ENCODE peak calls at places on chromosomes 3 and 15, in four cellular contexts. One of them, this sample, is unnamed.

GRCh38 chr3:143383433-143383832 is 263.9 kb downstream of the CHST2 start:
- DNase-seq in NCI-H1105: no peak
- DNase-seq in effector CD4-positive, alpha-beta T cell: no peak
- DNase-seq in stimulated activated CD4-positive, alpha-beta T cell treated with anti-CD3 and anti-CD28 coated beads, Interleukin-1b, Interleukin-23, amount 100 ng/mL, for 24 hours: no peak
- DNase-seq in this sample: no peak

GRCh38 chr3:2098398-2099027 is at the start of gene CNTN4:
- DNase-seq in NCI-H1105: peak; percentile 72
- DNase-seq in effector CD4-positive, alpha-beta T cell: no peak
- DNase-seq in stimulated activated CD4-positive, alpha-beta T cell treated with anti-CD3 and anti-CD28 coated beads, Interleukin-1b, Interleukin-23, amount 100 ng/mL, for 24 hours: no peak
- DNase-seq in this sample: no peak

GRCh38 chr15:48579945-48580671 is 65.4 kb downstream of the FBN1 start:
- DNase-seq in NCI-H1105: no peak
- DNase-seq in effector CD4-positive, alpha-beta T cell: no peak
- DNase-seq in stimulated activated CD4-positive, alpha-beta T cell treated with anti-CD3 and anti-CD28 coated beads, Interleukin-1b, Interleukin-23, amount 100 ng/mL, for 24 hours: no peak
- DNase-seq in this sample: no peak

GRCh38 chr3:119636194-119636593 is 24.2 kb downstream of the POPDC2 start:
- DNase-seq in NCI-H1105: no peak
- DNase-seq in effector CD4-positive, alpha-beta T cell: no peak
- DNase-seq in stimulated activated CD4-positive, alpha-beta T cell treated with anti-CD3 and anti-CD28 coated beads, Interleukin-1b, Interleukin-23, amount 100 ng/mL, for 24 hours: no peak
- DNase-seq in this sample: no peak

GRCh38 chr3:18786924-18787323 is 361.4 kb upstream of the KCNH8 start:
- DNase-seq in NCI-H1105: no peak
- DNase-seq in effector CD4-positive, alpha-beta T cell: no peak
- DNase-seq in stimulated activated CD4-positive, alpha-beta T cell treated with anti-CD3 and anti-CD28 coated beads, Interleukin-1b, Interleukin-23, amount 100 ng/mL, for 24 hours: no peak
- DNase-seq in this sample: no peak

GRCh38 chr15:39542385-39543065 is 38.4 kb upstream of the THBS1 start:
- DNase-seq in NCI-H1105: no peak
- DNase-seq in effector CD4-positive, alpha-beta T cell: no peak
- DNase-seq in stimulated activated CD4-positive, alpha-beta T cell treated with anti-CD3 and anti-CD28 coated beads, Interleukin-1b, Interleukin-23, amount 100 ng/mL, for 24 hours: no peak
- DNase-seq in this sample: no peak

GRCh38 chr3:151806838-151807237 is 7.1 kb upstream of the AADAC start:
- DNase-seq in NCI-H1105: no peak
- DNase-seq in effector CD4-positive, alpha-beta T cell: no peak
- DNase-seq in stimulated activated CD4-positive, alpha-beta T cell treated with anti-CD3 and anti-CD28 coated beads, Interleukin-1b, Interleukin-23, amount 100 ng/mL, for 24 hours: no peak
- DNase-seq in this sample: no peak

GRCh38 chr15:101795455-101795854 is 7.9 kb upstream of the OR4F6 start:
- DNase-seq in NCI-H1105: no peak
- DNase-seq in effector CD4-positive, alpha-beta T cell: no peak
- DNase-seq in stimulated activated CD4-positive, alpha-beta T cell treated with anti-CD3 and anti-CD28 coated beads, Interleukin-1b, Interleukin-23, amount 100 ng/mL, for 24 hours: no peak
- DNase-seq in this sample: no peak

GRCh38 chr3:29333520-29333919 is 52.6 kb downstream of the RBMS3 start:
- DNase-seq in NCI-H1105: no peak
- DNase-seq in effector CD4-positive, alpha-beta T cell: no peak
- DNase-seq in stimulated activated CD4-positive, alpha-beta T cell treated with anti-CD3 and anti-CD28 coated beads, Interleukin-1b, Interleukin-23, amount 100 ng/mL, for 24 hours: no peak
- DNase-seq in this sample: no peak

GRCh38 chr15:55802600-55803376 is 59.8 kb upstream of the PRTG start:
- DNase-seq in NCI-H1105: no peak
- DNase-seq in effector CD4-positive, alpha-beta T cell: no peak
- DNase-seq in stimulated activated CD4-positive, alpha-beta T cell treated with anti-CD3 and anti-CD28 coated beads, Interleukin-1b, Interleukin-23, amount 100 ng/mL, for 24 hours: no peak
- DNase-seq in this sample: no peak

GRCh38 chr3:15478300-15478979 is 43.1 kb downstream of the COLQ start:
- DNase-seq in NCI-H1105: no peak
- DNase-seq in effector CD4-positive, alpha-beta T cell: no peak
- DNase-seq in stimulated activated CD4-positive, alpha-beta T cell treated with anti-CD3 and anti-CD28 coated beads, Interleukin-1b, Interleukin-23, amount 100 ng/mL, for 24 hours: no peak
- DNase-seq in this sample: no peak